ENCODE peak calls at places on chromosomes 12 and 14, in six cellular contexts. A, N, C, W, O and U are unnamed samples.

GRCh38 chr14:26163761-26164160 is 434.1 kb downstream of the NOVA1 start:
- DNase-seq in A (peak; percentile 42), N (no peak), C (peak; percentile 4), W (no peak), O (peak; percentile 75), U (no peak)

GRCh38 chr12:130830246-130830551 is 8.9 kb downstream of the STX2 start:
- DNase-seq in A (no peak), N (no peak), C (no peak), W (no peak), O (no peak), U (no peak)

GRCh38 chr12:62006076-62006732 is 254.0 kb upstream of the USP15 start:
- DNase-seq in A (peak; percentile 45), N (no peak), C (peak; percentile 40), W (no peak), O (peak; percentile 55), U (no peak)

GRCh38 chr14:104604461-104605449 is at the start of gene TMEM179:
- DNase-seq in A (peak; percentile 89), N (no peak), C (no peak), W (no peak), O (peak; percentile 10), U (no peak)

GRCh38 chr12:89060133-89060532 is 292.2 kb downstream of the DUSP6 start:
- DNase-seq in A (no peak), N (no peak), C (no peak), W (no peak), O (no peak), U (no peak)

GRCh38 chr12:42859612-42860011 is 270.1 kb upstream of the PRICKLE1 start:
- DNase-seq in A (no peak), N (no peak), C (no peak), W (no peak), O (peak; percentile 6), U (no peak)

GRCh38 chr14:88535149-88535548 is 19.7 kb downstream of the PTPN21 start:
- DNase-seq in A (peak; percentile 48), N (no peak), C (no peak), W (no peak), O (no peak), U (no peak)

GRCh38 chr12:64571346-64571745 is 38.9 kb upstream of the RASSF3 start:
- DNase-seq in A (no peak), N (no peak), C (no peak), W (no peak), O (no peak), U (no peak)

GRCh38 chr12:79155703-79156102 is 291.1 kb downstream of the SYT1 start:
- DNase-seq in A (no peak), N (no peak), C (no peak), W (no peak), O (peak; percentile 86), U (no peak)

GRCh38 chr12:92927436-92928116 is 1.5 kb downstream of the EEA1 start:
- DNase-seq in A (no peak), N (no peak), C (peak; percentile 60), W (no peak), O (peak; percentile 89), U (no peak)

GRCh38 chr12:130557876-130558770 is 158.0 kb downstream of the RIMBP2 start:
- DNase-seq in A (no peak), N (no peak), C (no peak), W (no peak), O (no peak), U (no peak)

GRCh38 chr14:40371011-40371410 is 938.8 kb upstream of the FBXO33 start:
- DNase-seq in A (no peak), N (no peak), C (no peak), W (no peak), O (no peak), U (no peak)

GRCh38 chr14:104799657-104800599 is 973 bp upstream of the ZBTB42 start:
- DNase-seq in A (peak; percentile 89), N (peak; percentile 90), C (peak; percentile 24), W (peak; percentile 91), O (peak; percentile 73), U (no peak)

GRCh38 chr12:118137148-118137678 is 1.3 kb downstream of the PEBP1 start:
- DNase-seq in A (no peak), N (no peak), C (no peak), W (no peak), O (no peak), U (no peak)

GRCh38 chr14:60249321-60250251 is 565 bp downstream of the PPM1A start:
- DNase-seq in A (peak; percentile 92), N (peak; percentile 80), C (peak; percentile 26), W (peak; percentile 78), O (peak; percentile 61), U (peak; percentile 58)

GRCh38 chr14:76497550-76498484 is 121.9 kb downstream of the ESRRB start:
- DNase-seq in A (peak; percentile 19), N (no peak), C (no peak), W (no peak), O (no peak), U (no peak)
- TF ChIP-seq CTCF in A (no peak), N (no peak), C (no peak), W (no peak), O (no peak), U (no peak)

GRCh38 chr14:102866982-102867761 is 55.3 kb upstream of the AMN start:
- DNase-seq in A (no peak), N (no peak), C (no peak), W (no peak), O (no peak), U (no peak)
- TF ChIP-seq CTCF in A (no peak), N (no peak), C (no peak), W (no peak), O (no peak), U (no peak)

GRCh38 chr12:124919646-124920352 is 5.3 kb upstream of the UBC start:
- DNase-seq in A (no peak), N (no peak), C (no peak), W (no peak), O (peak; percentile 36), U (peak; percentile 72)

GRCh38 chr12:124917841-124918621 is 3.6 kb upstream of the UBC start:
- DNase-seq in A (no peak), N (no peak), C (no peak), W (no peak), O (no peak), U (no peak)

GRCh38 chr12:124923906-124924734 is 9.7 kb upstream of the UBC start:
- DNase-seq in A (no peak), N (no peak), C (peak; percentile 49), W (no peak), O (peak; percentile 77), U (no peak)

GRCh38 chr12:124920353-124920935 is 6.0 kb upstream of the UBC start:
- DNase-seq in A (no peak), N (no peak), C (no peak), W (no peak), O (no peak), U (no peak)

GRCh38 chr12:124921200-124922008 is 7.0 kb upstream of the UBC start:
- DNase-seq in A (peak; percentile 66), N (peak; percentile 51), C (peak; percentile 67), W (peak; percentile 45), O (peak; percentile 71), U (peak; percentile 94)
- TF ChIP-seq CTCF in A (no peak), N (no peak), C (no peak), W (no peak), O (no peak), U (no peak)

GRCh38 chr14:22387776-22388241 is 201.2 kb downstream of the DAD1 start:
- DNase-seq in A (no peak), N (no peak), C (no peak), W (no peak), O (no peak), U (no peak)
- TF ChIP-seq CTCF in A (no peak), N (no peak), C (no peak), W (no peak), O (no peak), U (peak; percentile 41)

DNA sequence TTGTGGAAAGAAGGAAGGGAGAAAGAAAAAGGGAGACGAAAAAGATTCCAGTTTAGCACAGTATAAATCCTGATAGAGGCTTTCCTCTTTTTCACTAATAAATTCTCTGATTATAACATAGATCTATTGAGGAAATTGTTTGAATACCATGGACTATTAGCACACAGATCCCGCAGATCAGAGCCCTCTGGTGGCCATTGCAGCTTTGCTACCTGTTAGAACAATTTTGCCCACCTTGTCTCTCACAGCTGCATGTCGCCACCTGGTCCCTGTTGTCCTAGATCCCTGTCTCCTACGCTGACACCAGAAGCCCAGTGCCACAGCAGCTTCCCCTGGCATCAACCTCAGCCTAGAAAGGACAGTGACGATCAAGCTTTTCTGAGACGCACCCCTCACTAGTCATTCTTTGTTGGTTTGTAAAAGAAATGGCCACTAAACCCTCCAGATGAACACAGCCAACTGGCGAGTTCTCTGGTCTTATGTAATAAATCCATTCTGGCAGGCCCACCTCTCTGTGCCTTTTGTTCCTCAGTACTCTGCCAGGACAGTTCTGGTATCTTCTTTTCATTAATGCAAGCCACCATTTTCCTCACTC is 9.9 kb downstream of the GPHB5 start:
- DNase-seq in A (peak; percentile 48), N (no peak), C (peak; percentile 12), W (no peak), O (peak; percentile 47), U (no peak)
- TF ChIP-seq CTCF in A (peak; percentile 61), N (no peak), C (peak; percentile 80), W (peak; percentile 54), O (peak; percentile 71), U (no peak)

DNA sequence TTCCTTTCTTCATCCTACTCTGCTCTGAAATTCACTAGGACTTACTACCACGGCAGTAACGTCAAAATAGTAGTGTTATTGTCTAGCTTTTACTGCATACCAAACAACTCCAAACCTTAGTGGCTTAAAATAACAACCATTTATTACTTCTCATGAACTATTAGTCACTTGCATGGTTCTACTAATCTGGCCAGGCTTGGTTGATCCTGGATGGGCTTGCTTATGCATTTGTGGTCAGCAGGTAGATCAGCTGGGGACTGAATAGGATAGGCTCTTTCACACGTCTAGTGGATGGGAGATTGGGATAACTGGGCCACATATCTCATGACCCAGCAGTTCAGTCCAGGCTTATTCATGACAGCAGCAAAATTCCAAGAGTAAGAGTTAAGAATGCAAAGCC is 9.4 kb upstream of the SLC35F4 start:
- DNase-seq in A (no peak), N (no peak), C (no peak), W (no peak), O (no peak), U (no peak)
- TF ChIP-seq CTCF in A (no peak), N (no peak), C (no peak), W (no peak), O (no peak), U (no peak)